ENCODE peak calls at places on chromosomes 16 and 17, in seven cellular contexts. D is PC-9, Z is upper lobe of right lung, P is tibial nerve, J is right lobe of liver, E is adrenal gland, G is BE2C. M is an unnamed sample. For H3K36me3, the result is how much of the 10 kb centered on the place peaks cover.

GRCh38 chr16:80924372-80924978 is 82.2 kb downstream of the CMC2 start:
- DNase-seq in Z (no peak), D (peak), E (peak), G (peak), J (peak), P (no peak), M (peak)

GRCh38 chr17:30421592-30421991 is 42.9 kb downstream of the CPD start:
- DNase-seq in Z (no peak), J (no peak), P (no peak), G (no peak), D (no peak), E (no peak), M (no peak)

GRCh38 chr17:72187544-72187943 is 66.7 kb downstream of the SOX9 start:
- DNase-seq in P (no peak), E (peak), D (no peak), G (no peak), Z (no peak), J (peak), M (no peak)

GRCh38 chr16:78950768-78951167 is 649.8 kb downstream of the MAF start:
- DNase-seq in J (no peak), E (no peak), G (no peak), P (no peak), Z (no peak), D (no peak), M (no peak)

GRCh38 chr17:72421128-72422092 is 300.6 kb downstream of the SOX9 start:
- DNase-seq in D (peak), G (peak), P (no peak), E (no peak), Z (no peak), J (peak), M (peak)

GRCh38 chr16:83315271-83315670 is 492.5 kb upstream of the HSBP1 start:
- DNase-seq in E (no peak), P (no peak), Z (no peak), G (no peak), D (no peak), J (no peak), M (no peak)

GRCh38 chr16:89324056-89325010 is 106.8 kb downstream of the ZNF778 start:
- DNase-seq in Z (peak), G (no peak), P (no peak), E (peak), J (peak), D (no peak), M (peak)

GRCh38 chr17:71145486-71145885 is 975.3 kb upstream of the SOX9 start:
- DNase-seq in G (no peak), Z (no peak), J (no peak), E (no peak), D (no peak), P (no peak), M (no peak)

GRCh38 chr17:74393323-74393942 is 26.1 kb downstream of the GPR142 start:
- DNase-seq in D (no peak), J (no peak), E (peak), G (no peak), Z (no peak), P (no peak), M (no peak)

GRCh38 chr17:41642252-41643156 is 18.1 kb upstream of the KRT17 start:
- DNase-seq in E (no peak), Z (no peak), G (no peak), P (no peak), D (no peak), J (no peak), M (no peak)

GRCh38 chr17:34059423-34060220 is 195.5 kb upstream of the CCL2 start:
- DNase-seq in D (no peak), G (no peak), J (no peak), P (no peak), E (no peak), Z (no peak), M (no peak)

GRCh38 chr16:85444879-85445778 is 168.0 kb upstream of the GSE1 start:
- DNase-seq in E (no peak), P (no peak), D (no peak), Z (no peak), G (peak), J (no peak), M (no peak)

GRCh38 chr16:51982715-51983680 is 563.9 kb downstream of the TOX3 start:
- DNase-seq in P (no peak), G (peak), J (no peak), D (peak), Z (no peak), E (peak), M (peak)

GRCh38 chr16:17224859-17225258 is 245.9 kb downstream of the XYLT1 start:
- DNase-seq in D (no peak), E (peak), J (no peak), G (no peak), Z (no peak), P (peak), M (peak)

GRCh38 chr16:75477680-75478473 is 13.4 kb upstream of the TMEM170A start:
- DNase-seq in D (peak), G (no peak), E (no peak), Z (no peak), J (no peak), P (no peak), M (no peak)

GRCh38 chr16:64738321-64738960 is 383.4 kb downstream of the CDH11 start:
- DNase-seq in G (no peak), D (no peak), Z (no peak), E (no peak), J (no peak), P (no peak), M (no peak)

GRCh38 chr17:56034120-56034757 is 119.0 kb upstream of the ANKFN1 start:
- DNase-seq in E (no peak), P (no peak), D (no peak), J (no peak), Z (no peak), G (no peak), M (no peak)

GRCh38 chr16:2964416-2965223 is 545 bp downstream of the KREMEN2 start:
- DNase-seq in E (no peak), Z (no peak), J (no peak), G (peak), P (no peak), D (peak), M (peak)

GRCh38 chr17:44628234-44629188 is 27.8 kb upstream of the MEIOC start:
- DNase-seq in J (peak), E (peak), Z (no peak), D (no peak), P (peak), G (peak), M (peak)

GRCh38 chr16:90019201-90019542 is at the start of gene DBNDD1:
- DNase-seq in D (no peak), E (no peak), G (no peak), J (no peak), Z (no peak), P (no peak), M (no peak)

GRCh38 chr16:11156401-11156800 is 99.6 kb downstream of the SOCS1 start:
- DNase-seq in D (no peak), Z (no peak), E (no peak), G (no peak), J (no peak), P (no peak), M (no peak)

GRCh38 chr16:83513006-83513755 is 294.6 kb upstream of the HSBP1 start:
- DNase-seq in D (no peak), J (no peak), G (no peak), Z (no peak), P (no peak), E (no peak), M (no peak)

DNA sequence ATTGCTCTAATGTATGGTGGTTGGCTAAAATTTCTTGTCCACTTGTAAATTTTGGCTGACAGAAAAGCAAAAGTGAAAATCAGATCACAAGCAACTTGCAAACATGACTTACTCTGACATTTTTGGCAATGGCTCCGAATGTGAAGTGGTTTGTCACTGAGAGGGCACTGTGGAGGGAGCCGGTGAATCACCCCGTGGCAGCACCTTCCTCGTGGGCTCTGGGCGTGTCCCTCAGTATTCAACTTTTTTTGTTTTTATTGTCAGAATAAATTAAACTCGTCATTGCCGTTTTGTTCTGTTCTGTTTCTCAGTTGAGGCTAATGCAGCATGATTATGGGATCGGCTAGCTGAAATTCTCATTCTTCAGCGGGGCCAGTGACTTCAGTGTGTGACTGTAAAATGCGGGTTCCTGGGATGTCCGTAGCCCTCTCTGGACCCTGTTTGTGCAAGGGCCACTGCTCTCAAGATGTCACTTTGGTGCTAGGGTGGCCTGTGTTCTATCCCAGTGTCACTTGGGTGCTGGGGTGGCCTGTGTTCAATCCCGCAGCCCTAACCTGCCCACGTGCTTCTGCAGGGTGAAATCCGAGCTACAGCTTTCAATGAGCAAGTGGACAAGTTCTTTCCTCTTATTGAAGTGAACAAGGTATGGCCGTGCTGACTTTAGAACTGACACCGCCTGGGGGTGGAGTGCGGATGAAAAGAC is 48.8 kb downstream of the RPA1 start:
- DNase-seq in G (no peak), P (no peak), Z (peak), E (peak), J (no peak), D (no peak), M (no peak)
- H3K36me3 ChIP-seq in G (under half), P (under half), Z (half or more), E (under half), J (under half), D (under half), M (under half)

DNA sequence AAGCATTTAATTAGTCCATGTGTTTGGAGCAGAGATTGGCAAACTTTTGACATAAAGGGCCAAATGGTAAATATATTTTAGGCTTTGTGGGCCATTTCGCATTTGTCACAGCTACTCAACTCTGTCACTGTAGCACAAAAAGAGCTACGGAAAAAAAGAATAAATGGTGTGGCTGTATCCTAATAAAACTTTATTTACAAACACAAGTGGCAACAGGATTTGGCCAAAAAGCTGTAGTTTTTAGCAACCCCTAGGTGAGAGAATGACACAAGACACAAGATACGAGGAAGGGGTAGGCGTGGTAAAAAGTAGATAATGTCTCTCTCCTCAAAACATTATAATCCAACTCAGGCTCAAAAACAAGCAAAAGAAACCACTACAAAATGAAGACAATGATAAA is 66.5 kb downstream of the TTC19 start:
- DNase-seq in P (no peak), Z (no peak), E (no peak), D (no peak), J (no peak), G (no peak), M (no peak)
- H3K36me3 ChIP-seq in P (half or more), Z (half or more), E (under half), D (under half), J (under half), G (under half), M (under half)

GRCh38 chr16:23629516-23629915 is 11.6 kb downstream of the PALB2 start:
- DNase-seq in G (no peak), E (no peak), D (peak), J (no peak), P (no peak), Z (no peak), M (no peak)

GRCh38 chr16:23635958-23636357 is 5.2 kb downstream of the PALB2 start:
- DNase-seq in Z (no peak), D (no peak), P (no peak), G (no peak), E (no peak), J (no peak), M (no peak)

GRCh38 chr16:23634461-23635036 is 6.6 kb downstream of the PALB2 start:
- DNase-seq in P (no peak), Z (no peak), E (no peak), D (no peak), J (no peak), G (no peak), M (no peak)
- H3K36me3 ChIP-seq in P (under half), Z (half or more), E (under half), D (under half), J (under half), G (under half), M (under half)

DNA sequence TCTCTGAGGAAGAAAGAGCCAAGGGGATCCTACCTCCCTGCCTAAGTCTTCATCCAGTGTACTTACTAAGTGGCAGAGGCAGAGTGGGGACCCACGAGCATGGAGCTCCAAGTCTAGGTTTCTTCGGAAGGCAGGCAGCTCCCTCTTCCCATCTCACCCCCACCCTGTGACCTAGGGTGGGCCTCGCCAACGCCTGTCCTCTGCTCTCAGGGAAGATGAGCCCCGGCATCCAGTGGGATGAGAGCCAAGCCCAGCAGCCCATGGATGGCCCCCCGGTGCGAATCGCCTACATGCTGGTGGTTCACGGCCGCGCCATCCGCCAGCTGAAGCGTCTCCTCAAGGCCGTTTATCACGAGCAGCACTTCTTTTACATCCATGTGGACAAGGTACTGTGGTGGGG is 8.3 kb downstream of the XYLT2 start:
- DNase-seq in J (no peak), E (peak), P (no peak), Z (peak), D (no peak), G (no peak), M (no peak)
- H3K36me3 ChIP-seq in J (under half), E (under half), P (under half), Z (under half), D (under half), G (under half), M (under half)

DNA sequence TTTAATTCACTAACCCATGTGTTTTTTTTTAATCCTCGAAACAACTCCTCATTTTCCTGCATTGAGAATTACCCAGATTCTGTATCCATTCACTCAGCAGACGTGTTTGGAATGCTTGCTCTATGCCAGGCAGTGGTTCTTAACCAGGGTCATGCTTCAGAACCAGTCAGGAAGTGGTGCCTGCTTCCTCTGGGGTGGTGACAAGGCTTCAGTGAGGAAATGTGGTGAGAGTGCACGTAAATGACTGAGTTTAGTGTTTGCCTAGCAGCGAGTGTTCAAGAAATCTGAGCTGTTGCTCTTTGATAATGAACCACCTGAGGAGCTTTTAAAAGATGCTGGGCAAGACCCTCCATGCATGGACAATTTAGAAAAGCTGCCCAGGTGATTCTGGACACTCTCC is 9.9 kb downstream of the ZFP90 start:
- DNase-seq in J (no peak), Z (no peak), G (no peak), E (no peak), P (no peak), D (no peak), M (no peak)
- H3K36me3 ChIP-seq in J (under half), Z (under half), G (under half), E (under half), P (under half), D (under half), M (under half)

GRCh38 chr16:4266372-4266771 is 6.5 kb downstream of the TFAP4 start:
- DNase-seq in P (no peak), J (no peak), E (no peak), D (no peak), G (peak), Z (no peak), M (no peak)
- H3K36me3 ChIP-seq in P (under half), J (under half), E (under half), D (under half), G (under half), Z (under half), M (under half)

GRCh38 chr17:9911089-9911488 is 6.0 kb upstream of the RCVRN start:
- DNase-seq in G (no peak), J (no peak), P (no peak), E (no peak), Z (no peak), D (no peak), M (no peak)
- H3K36me3 ChIP-seq in G (under half), J (under half), P (under half), E (under half), Z (under half), D (under half), M (under half)

DNA sequence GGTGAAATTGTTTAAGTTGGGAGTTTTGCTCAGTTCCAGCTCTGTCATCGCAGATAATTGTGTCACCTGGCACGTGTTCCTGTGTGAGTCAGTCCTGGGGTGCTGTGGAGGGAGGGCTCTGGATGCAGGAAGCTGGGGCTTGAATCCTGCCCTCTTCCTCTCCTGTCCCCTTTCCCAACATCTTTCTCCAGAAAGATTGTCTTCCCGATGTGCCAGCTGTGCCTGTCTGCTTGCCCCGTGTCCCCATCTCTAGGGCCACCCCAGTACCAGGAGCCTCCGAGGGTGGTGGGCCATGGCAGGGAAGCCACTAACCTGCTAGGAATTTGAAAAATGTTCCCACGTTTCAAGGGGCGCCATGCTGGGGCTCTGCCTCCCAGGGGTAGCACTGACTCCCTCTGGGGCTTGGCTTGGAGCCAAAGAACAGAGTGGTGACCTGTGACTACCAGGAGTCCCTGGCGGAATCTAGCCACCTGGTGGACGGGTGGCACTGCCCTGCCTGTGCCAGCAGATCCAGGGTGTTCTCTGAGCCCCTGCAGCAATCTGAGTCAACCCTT is 198.1 kb downstream of the ENGASE start:
- DNase-seq in E (no peak), Z (no peak), G (peak), D (peak), J (peak), P (no peak), M (no peak)
- H3K36me3 ChIP-seq in E (under half), Z (under half), G (under half), D (under half), J (under half), P (under half), M (under half)

DNA sequence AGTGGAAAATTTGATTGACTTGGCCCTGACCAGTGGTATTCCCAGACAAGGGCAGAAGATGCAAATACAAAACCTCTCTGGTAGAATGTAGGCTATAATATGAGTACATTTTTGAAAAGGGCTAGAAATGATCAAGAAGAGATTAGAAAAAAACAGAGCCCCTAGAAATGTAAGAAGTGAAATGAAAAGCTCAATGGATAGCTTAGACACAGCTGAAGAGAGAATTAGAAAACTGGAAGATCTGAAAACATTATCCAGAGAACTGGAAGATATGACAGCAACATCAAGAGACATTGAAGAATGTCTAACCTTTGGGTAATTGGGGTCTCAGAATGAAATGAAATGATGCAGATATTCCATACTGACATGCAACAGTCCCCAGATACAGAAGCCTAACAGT is 105.2 kb upstream of the ZNF750 start:
- DNase-seq in Z (no peak), E (no peak), D (no peak), J (no peak), P (no peak), G (no peak), M (no peak)
- H3K36me3 ChIP-seq in Z (under half), E (under half), D (under half), J (under half), P (under half), G (under half), M (under half)

DNA sequence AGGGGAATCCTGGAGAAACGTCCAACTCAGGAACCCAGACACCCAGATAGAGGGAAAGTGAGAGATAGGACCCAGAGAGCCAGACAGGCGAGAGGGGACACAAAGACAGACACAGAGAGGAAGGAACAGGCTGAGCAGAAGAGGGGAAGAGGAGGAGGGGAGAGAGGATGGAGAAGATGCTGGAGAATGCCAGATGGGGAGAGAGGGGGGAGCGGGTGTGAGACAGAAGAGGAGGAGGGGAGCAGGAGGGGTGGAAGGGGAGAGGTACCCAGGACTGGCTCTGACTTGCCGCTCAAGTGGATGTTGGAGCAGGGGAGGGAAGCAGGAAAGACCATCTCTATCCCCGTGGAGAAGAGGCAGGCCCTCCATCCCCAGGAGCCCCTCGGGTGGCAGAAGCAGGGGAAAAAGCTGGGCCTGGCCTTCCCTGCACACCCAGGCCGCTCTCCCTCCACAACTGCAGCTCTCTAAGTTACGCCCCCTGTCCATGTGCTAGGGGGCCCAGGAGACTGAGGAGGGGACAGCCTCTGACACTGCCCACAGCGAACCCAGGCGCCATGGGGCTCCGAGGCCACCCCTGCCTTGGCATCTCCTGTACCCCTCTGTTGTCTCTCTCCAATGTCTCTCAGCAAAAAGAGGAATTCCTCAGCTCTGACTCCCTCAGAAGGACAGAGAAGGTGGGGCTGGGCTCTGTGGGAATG is 4.8 kb downstream of the PPP1R9B start:
- DNase-seq in D (no peak), G (no peak), J (no peak), P (no peak), E (no peak), Z (no peak), M (no peak)
- H3K36me3 ChIP-seq in D (under half), G (half or more), J (under half), P (under half), E (under half), Z (under half), M (under half)

M was measured in GM06990.